ENCODE peak calls at places on chromosomes 6 and 20, in nine cellular contexts. M is AG04450; D is brain microvascular endothelial cell; O is right lobe of liver; N is heart left ventricle; K is HCT116; U is osteocyte; Q is cardiac muscle cell; S is CD4-positive, alpha-beta T cell. R is an unnamed sample.

GRCh38 chr6:167794386-167795157 is 32.1 kb upstream of the AFDN start:
- DNase-seq in U (peak; percentile 73), O (no peak), Q (no peak), K (no peak), S (no peak), N (no peak), M (no peak), D (no peak), R (no peak)

GRCh38 chr6:132962936-132963579 is 148.7 kb downstream of the RPS12 start:
- DNase-seq in N (peak; percentile 76), K (peak; percentile 62), Q (peak; percentile 82), O (peak; percentile 75), D (peak; percentile 52), S (peak; percentile 18), U (no peak), M (no peak), R (peak; percentile 49)

GRCh38 chr6:41562633-41562975 is 16.4 kb downstream of the FOXP4 start:
- DNase-seq in Q (no peak), D (no peak), U (no peak), K (no peak), O (no peak), S (no peak), M (no peak), N (no peak), R (no peak)

GRCh38 chr6:80094017-80094416 is 12.5 kb upstream of the BCKDHB start:
- DNase-seq in S (no peak), D (peak; percentile 3), Q (peak; percentile 35), U (no peak), O (no peak), N (no peak), M (no peak), K (peak; percentile 6), R (no peak)

GRCh38 chr6:51472745-51473483 is 614.5 kb downstream of the PKHD1 start:
- DNase-seq in O (no peak), Q (no peak), S (no peak), N (no peak), K (no peak), M (no peak), D (no peak), U (no peak), R (no peak)

GRCh38 chr20:63500902-63501817 is 2.3 kb upstream of the EEF1A2 start:
- DNase-seq in S (no peak), Q (no peak), O (no peak), U (no peak), K (no peak), M (no peak), N (peak; percentile 51), D (no peak), R (no peak)

GRCh38 chr6:139603554-139603953 is 229.1 kb upstream of the CITED2 start:
- DNase-seq in Q (no peak), N (no peak), S (no peak), K (no peak), U (no peak), O (no peak), D (no peak), M (no peak), R (no peak)

GRCh38 chr6:107660839-107661238 is 163.3 kb downstream of the SCML4 start:
- DNase-seq in Q (no peak), D (no peak), M (no peak), N (no peak), K (peak; percentile 29), U (no peak), S (no peak), O (no peak), R (no peak)

GRCh38 chr20:13708234-13708633 is 69.5 kb upstream of the TASP1 start:
- DNase-seq in D (no peak), Q (no peak), N (no peak), S (no peak), U (no peak), M (no peak), K (no peak), O (no peak), R (no peak)

GRCh38 chr6:123564363-123564762 is 72.4 kb downstream of the TRDN start:
- DNase-seq in S (no peak), M (no peak), D (no peak), N (no peak), O (no peak), Q (no peak), U (no peak), K (no peak), R (no peak)

GRCh38 chr6:113586413-113586812 is 270.7 kb upstream of the MARCKS start:
- DNase-seq in D (peak; percentile 38), S (no peak), U (no peak), N (no peak), Q (peak; percentile 18), M (no peak), K (no peak), O (no peak), R (no peak)

GRCh38 chr6:43876602-43877001 is 106.6 kb downstream of the VEGFA start:
- DNase-seq in D (no peak), S (no peak), Q (no peak), O (no peak), U (no peak), M (no peak), N (peak; percentile 8), K (no peak), R (no peak)

GRCh38 chr20:4918473-4918872 is 82.8 kb downstream of the SLC23A2 start:
- DNase-seq in K (no peak), U (no peak), D (no peak), Q (no peak), O (no peak), N (no peak), M (no peak), S (no peak), R (no peak)

GRCh38 chr20:43914697-43915208 is at the start of gene TOX2:
- DNase-seq in S (peak; percentile 59), U (no peak), K (no peak), D (no peak), N (peak; percentile 82), M (no peak), Q (peak; percentile 80), O (peak; percentile 75), R (no peak)

GRCh38 chr6:67683960-67684359 is 951.1 kb upstream of the ADGRB3 start:
- DNase-seq in D (peak; percentile 74), O (no peak), N (no peak), M (no peak), U (no peak), S (no peak), Q (no peak), K (no peak), R (no peak)

GRCh38 chr6:73669005-73669404 is 15.2 kb upstream of the SLC17A5 start:
- DNase-seq in N (no peak), Q (no peak), S (no peak), K (no peak), U (no peak), O (no peak), M (no peak), D (no peak), R (no peak)

GRCh38 chr6:16654703-16655102 is 106.6 kb downstream of the ATXN1 start:
- DNase-seq in M (no peak), O (no peak), K (no peak), N (no peak), S (no peak), Q (no peak), D (no peak), U (no peak), R (no peak)

DNA sequence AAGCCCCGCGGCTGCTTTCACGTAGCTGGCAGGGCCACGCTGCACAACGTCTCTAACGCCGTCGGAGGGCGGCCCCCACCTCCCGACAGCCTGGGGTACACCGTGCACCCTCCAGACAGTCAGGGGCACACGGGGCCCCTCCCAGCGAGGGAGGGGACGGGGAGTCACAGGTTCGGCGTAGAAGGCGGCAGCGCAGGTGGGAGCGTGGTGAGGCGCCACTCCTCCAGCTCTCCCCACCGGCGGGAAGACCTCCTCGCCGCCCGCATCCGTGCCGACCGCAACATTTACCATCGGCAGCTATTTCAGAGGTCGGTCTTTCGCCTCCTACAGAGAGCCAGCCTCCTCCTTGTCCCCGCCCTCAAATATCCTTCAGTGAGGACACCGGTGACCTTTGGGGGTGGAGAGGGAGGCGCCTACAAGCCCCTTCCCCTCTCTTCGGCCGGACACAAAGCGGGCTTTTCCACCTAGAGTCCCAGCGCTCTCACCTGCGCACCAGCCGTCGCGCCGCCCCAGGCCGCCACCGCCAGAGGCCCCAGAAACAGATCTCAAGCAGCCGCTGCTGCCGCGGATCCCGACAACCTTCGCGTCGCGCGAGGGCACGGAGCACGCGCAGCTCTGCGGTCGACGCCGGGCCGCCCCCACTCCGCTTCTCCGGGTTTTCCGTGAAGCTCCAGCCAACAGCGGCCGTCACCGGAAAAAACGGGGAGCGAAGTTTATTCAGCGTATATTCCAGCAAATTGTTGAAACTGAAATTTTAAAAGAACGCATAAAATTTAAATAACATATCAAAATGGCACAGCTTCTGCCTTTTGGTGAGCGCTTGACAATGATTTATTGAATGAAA is at the start of gene MKKS:
- DNase-seq in O (peak; percentile 93), K (peak; percentile 80), D (peak; percentile 85), S (peak; percentile 85), Q (peak; percentile 94), M (peak; percentile 82), U (peak; percentile 95), N (peak; percentile 96), R (peak; percentile 58)
- TF ChIP-seq CTCF in O (no peak), K (no peak), D (no peak), S (no peak), Q (no peak), M (peak; percentile 29), U (peak; percentile 28), N (no peak), R (no peak)

DNA sequence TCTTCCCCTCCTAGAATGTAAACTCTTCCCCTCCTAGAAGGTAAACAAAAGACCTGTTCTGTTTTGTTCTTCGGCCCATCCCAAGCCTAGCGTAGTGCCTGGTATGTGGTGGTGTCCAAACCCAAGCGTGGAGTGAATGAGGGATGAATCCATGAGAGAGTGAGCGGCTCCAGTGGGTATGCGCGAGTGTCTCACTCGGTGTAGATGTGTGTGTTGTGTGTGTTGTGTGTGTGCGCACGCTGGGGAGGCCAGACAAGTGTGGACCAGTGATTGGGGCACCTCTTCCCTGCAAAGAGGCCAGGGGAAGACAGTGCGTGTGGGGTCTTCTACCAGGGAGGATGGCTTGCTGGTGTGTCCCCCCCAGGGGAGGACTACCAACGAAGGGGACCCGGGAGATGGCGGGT is 392 bp upstream of the SLC2A10 start:
- DNase-seq in M (no peak), K (no peak), O (no peak), D (no peak), U (no peak), S (no peak), N (no peak), Q (no peak), R (no peak)
- TF ChIP-seq CTCF in M (no peak), K (no peak), O (no peak), D (no peak), U (no peak), S (no peak), N (no peak), Q (no peak), R (no peak)

GRCh38 chr6:135251964-135252429 is 70.9 kb downstream of the MYB start:
- DNase-seq in N (no peak), M (no peak), D (peak; percentile 47), O (no peak), U (no peak), S (no peak), K (no peak), Q (no peak), R (no peak)
- TF ChIP-seq CTCF in N (no peak), M (no peak), D (no peak), O (no peak), U (no peak), S (no peak), K (no peak), Q (no peak), R (no peak)

DNA sequence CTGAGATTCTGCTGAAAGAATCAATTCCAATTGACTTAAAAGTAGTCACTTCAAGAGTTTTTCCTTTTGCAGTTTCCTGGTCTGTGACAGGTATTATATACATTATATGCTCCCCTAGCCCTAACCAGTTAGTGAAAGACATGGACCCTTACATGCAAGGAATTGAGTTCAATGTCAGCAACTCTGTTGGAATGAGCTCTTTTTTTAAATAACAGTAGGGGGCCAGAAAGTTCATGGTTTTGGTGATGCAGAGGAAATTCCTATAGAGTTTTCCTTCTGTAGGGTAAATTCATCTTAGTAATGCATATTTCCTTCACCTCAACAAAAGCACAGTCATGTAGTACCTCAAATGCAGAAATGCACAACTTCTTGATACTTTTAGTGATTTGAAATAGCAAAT is 172.2 kb downstream of the KIF6 start:
- DNase-seq in K (no peak), U (no peak), D (peak; percentile 37), Q (no peak), S (no peak), N (no peak), M (no peak), O (no peak), R (no peak)
- TF ChIP-seq CTCF in K (no peak), U (no peak), D (no peak), Q (no peak), S (no peak), N (no peak), M (no peak), O (no peak), R (no peak)

R was measured in omental fat pad.